ENCODE peak calls at places on chromosome 18, in six cellular contexts. Q is hepatocyte, J is nephron progenitor cell, C is endothelial cell, H is bronchial epithelial cell, W is K562. N is an unnamed sample.

GRCh38 chr18:25594351-25594750 is 242.4 kb upstream of the ZNF521 start:
- DNase-seq in H (no peak), C (no peak), W (no peak), Q (no peak), J (no peak), N (no peak)

GRCh38 chr18:45664824-45665763 is 49.8 kb downstream of the SLC14A2 start:
- DNase-seq in C (peak), J (peak), W (peak), H (peak), Q (peak), N (peak)

GRCh38 chr18:11154983-11155759 is 5.8 kb upstream of the PIEZO2 start:
- DNase-seq in J (no peak), H (no peak), Q (no peak), W (no peak), C (no peak), N (peak)

GRCh38 chr18:5668087-5668715 is 124.4 kb upstream of the EPB41L3 start:
- DNase-seq in H (no peak), C (no peak), J (no peak), W (no peak), Q (no peak), N (no peak)

GRCh38 chr18:76412010-76412817 is 82.8 kb downstream of the ZNF516 start:
- DNase-seq in W (no peak), H (no peak), C (no peak), Q (no peak), J (no peak), N (no peak)

GRCh38 chr18:58118510-58118909 is 74.5 kb downstream of the NEDD4L start:
- DNase-seq in C (no peak), J (no peak), H (no peak), W (no peak), Q (no peak), N (no peak)

GRCh38 chr18:53115876-53116585 is 776.0 kb downstream of the DCC start:
- DNase-seq in J (no peak), H (no peak), C (no peak), Q (no peak), W (no peak), N (no peak)

GRCh38 chr18:11859282-11859797 is 8.1 kb downstream of the CHMP1B start:
- DNase-seq in J (no peak), C (no peak), Q (no peak), H (no peak), W (no peak), N (no peak)

GRCh38 chr18:7857562-7857961 is 290.4 kb downstream of the PTPRM start:
- DNase-seq in J (no peak), C (no peak), Q (no peak), H (no peak), W (no peak), N (no peak)

GRCh38 chr18:61502472-61502871 is 169.2 kb downstream of the CDH20 start:
- DNase-seq in W (peak), J (peak), C (peak), Q (peak), H (peak), N (peak)

GRCh38 chr18:68244786-68245185 is 470.1 kb downstream of the TMX3 start:
- DNase-seq in W (no peak), J (no peak), C (no peak), H (peak), Q (no peak), N (no peak)

GRCh38 chr18:28588884-28589549 is 412.1 kb upstream of the CDH2 start:
- DNase-seq in Q (no peak), W (no peak), H (no peak), C (no peak), J (no peak), N (no peak)

GRCh38 chr18:415627-416612 is 84.6 kb downstream of the COLEC12 start:
- DNase-seq in J (no peak), H (peak), C (no peak), W (no peak), Q (no peak), N (no peak)

GRCh38 chr18:63604791-63605567 is 17.8 kb downstream of the SERPINB13 start:
- DNase-seq in C (no peak), H (peak), J (no peak), W (no peak), Q (no peak), N (no peak)

GRCh38 chr18:80109676-80110078 is 615 bp downstream of the ADNP2 start:
- DNase-seq in H (peak), Q (peak), J (peak), W (no peak), C (peak), N (no peak)

GRCh38 chr18:70461323-70462077 is 172.7 kb downstream of the SOCS6 start:
- DNase-seq in Q (no peak), W (no peak), C (no peak), H (no peak), J (no peak), N (no peak)

GRCh38 chr18:58392336-58393000 is 236.4 kb downstream of the ALPK2 start:
- DNase-seq in J (no peak), W (no peak), H (no peak), C (no peak), Q (peak), N (no peak)

GRCh38 chr18:34122724-34123334 is 101.9 kb downstream of the NOL4 start:
- DNase-seq in H (peak), W (peak), Q (peak), C (peak), J (peak), N (peak)

DNA sequence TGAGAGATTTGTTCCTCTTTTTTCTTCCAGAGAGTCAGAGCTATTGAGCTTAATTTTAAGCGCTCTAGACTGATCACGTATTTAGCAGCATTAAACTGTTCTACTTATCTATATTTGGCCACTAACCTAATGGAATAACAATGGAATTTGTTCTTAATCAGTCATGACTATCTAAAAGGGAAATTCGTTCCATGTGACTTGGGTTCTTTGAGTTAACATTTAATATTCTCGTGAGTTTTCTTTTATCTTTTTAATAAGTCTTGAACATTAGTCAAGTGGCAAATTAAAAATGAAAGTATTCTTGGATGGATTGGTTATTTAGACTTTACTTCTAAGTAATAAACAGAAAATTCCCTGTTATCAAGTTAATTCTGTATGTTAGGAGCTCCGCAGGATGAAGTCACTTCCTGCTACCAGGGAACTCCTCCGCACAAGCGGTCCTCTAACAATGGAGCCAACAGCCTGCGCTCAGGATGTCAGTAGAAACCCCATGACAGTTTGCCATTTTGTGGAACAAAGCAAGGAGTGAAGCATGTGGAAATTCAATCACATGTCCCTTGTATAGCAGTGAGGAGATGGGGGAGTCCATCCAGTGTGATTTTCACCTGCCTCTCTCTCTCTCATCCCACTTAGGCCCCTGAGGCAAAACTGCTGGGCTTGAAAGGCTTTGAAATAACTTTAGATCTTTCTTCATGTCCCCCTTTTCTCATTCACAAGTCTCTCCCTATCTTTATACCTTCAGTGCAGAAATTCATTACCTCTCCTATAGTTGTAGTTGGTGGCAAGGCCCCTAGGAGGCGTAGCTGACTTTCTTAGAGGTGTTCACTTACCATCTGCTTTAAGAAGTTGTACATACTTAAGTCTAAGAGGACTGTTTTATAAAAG is 138.1 kb downstream of the WDR7 start:
- DNase-seq in C (peak), Q (peak), H (peak), W (peak), J (peak), N (no peak)
- TF ChIP-seq CTCF in C (peak), Q (peak), H (peak), W (peak), J (peak), N (peak)

GRCh38 chr18:35127201-35127600 is 86.0 kb downstream of the MAPRE2 start:
- DNase-seq in C (no peak), W (peak), Q (no peak), H (no peak), J (no peak), N (no peak)
- TF ChIP-seq CTCF in C (no peak), W (peak), Q (no peak), H (peak), J (no peak), N (peak)

DNA sequence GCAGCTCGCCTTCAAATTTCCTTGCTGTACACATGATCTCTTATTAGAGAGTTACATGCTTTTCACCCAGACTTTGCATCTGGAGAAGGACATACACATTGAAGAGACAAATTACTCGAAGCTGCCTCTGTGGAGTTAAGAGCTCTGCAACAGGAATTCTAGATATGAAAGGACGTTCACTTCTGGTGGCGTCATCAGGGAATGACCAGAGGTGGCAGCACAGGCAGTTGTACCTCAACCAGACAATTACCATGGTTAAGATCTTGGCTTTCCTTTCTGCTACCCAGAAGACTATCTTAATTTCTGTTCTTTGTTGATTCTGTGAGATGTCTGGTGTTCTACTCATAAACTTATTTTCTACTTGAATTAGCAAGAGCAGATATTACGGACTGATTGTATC is 39.1 kb upstream of the MC4R start:
- DNase-seq in Q (peak), W (no peak), J (no peak), C (peak), H (peak), N (no peak)
- TF ChIP-seq CTCF in Q (no peak), W (no peak), J (peak), C (no peak), H (peak), N (no peak)

GRCh38 chr18:42029100-42029499 is 74.1 kb downstream of the PIK3C3 start:
- DNase-seq in J (no peak), H (no peak), W (no peak), Q (no peak), C (no peak), N (no peak)

GRCh38 chr18:42030586-42031182 is 75.7 kb downstream of the PIK3C3 start:
- DNase-seq in Q (peak), J (peak), W (peak), C (peak), H (peak), N (no peak)

GRCh38 chr18:42025491-42025890 is 70.5 kb downstream of the PIK3C3 start:
- DNase-seq in W (no peak), C (no peak), Q (no peak), J (no peak), H (no peak), N (no peak)

GRCh38 chr18:42025974-42026625 is 71.1 kb downstream of the PIK3C3 start:
- DNase-seq in Q (no peak), J (no peak), C (no peak), W (no peak), H (no peak), N (no peak)

GRCh38 chr18:42028232-42028832 is 73.3 kb downstream of the PIK3C3 start:
- DNase-seq in H (peak), Q (peak), W (peak), J (peak), C (peak), N (no peak)
- TF ChIP-seq CTCF in H (peak), Q (peak), W (peak), J (peak), C (peak), N (peak)

GRCh38 chr18:49784427-49785185 is 28.7 kb downstream of the ACAA2 start:
- DNase-seq in C (no peak), W (no peak), J (no peak), Q (no peak), H (peak), N (peak)
- TF ChIP-seq CTCF in C (no peak), W (no peak), J (no peak), Q (peak), H (peak), N (peak)

GRCh38 chr18:37545461-37545860 is 20.1 kb downstream of the CELF4 start:
- DNase-seq in C (no peak), Q (no peak), J (no peak), W (no peak), H (no peak), N (no peak)

GRCh38 chr18:37544713-37545112 is 20.9 kb downstream of the CELF4 start:
- DNase-seq in W (no peak), H (no peak), C (no peak), Q (no peak), J (no peak), N (no peak)

GRCh38 chr18:37546651-37547050 is 18.9 kb downstream of the CELF4 start:
- DNase-seq in Q (no peak), J (no peak), W (no peak), H (no peak), C (no peak), N (no peak)

GRCh38 chr18:37547196-37547595 is 18.4 kb downstream of the CELF4 start:
- DNase-seq in Q (no peak), H (no peak), W (no peak), C (no peak), J (no peak), N (no peak)

DNA sequence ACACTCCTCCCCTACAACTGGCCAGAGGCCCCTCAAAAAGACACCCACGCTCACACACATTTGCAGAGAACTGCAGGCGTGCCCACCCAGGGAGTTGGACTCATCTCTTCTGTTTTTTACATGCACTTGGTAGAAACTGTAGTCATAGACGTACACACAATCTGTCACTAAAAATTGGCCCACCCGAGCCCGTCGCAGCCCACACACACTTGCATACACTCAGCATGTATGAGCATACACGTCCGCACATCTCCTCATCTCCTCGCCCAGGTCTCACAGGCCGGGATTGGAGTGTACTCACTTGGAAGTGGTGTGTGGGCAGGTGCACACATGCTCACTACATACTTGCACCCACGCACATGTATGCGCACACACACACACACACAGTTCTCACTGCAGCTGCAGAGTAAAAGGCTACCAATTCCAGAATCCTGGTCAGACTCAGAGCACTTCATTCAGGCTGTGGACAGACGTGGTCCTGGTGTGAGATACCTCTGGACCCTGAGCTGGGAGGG is 19.5 kb downstream of the CELF4 start:
- DNase-seq in H (no peak), J (no peak), C (no peak), Q (no peak), W (no peak), N (no peak)
- TF ChIP-seq CTCF in H (no peak), J (no peak), C (no peak), Q (no peak), W (no peak), N (no peak)

DNA sequence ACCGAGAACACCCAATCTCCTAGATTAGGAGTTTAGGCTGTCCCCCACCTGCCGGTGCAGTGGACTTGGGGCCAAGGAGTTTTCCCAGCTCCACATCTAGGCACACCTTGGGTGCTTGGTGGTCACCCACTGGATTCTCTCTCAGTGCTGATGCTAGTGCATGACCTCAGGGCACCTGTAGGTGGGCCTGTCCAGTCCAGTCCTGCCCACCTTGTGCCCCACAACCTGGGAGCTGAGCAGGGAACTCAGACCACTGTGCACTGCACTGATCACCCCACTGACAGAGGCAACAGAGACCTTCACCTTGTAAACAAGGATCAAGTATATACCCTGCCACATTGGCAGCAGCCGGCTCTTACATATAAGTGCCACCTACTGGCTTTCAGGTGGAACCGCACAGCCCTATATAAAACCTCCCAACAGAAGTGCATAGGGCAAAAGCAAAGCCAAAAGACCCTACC is 12.7 kb upstream of the CDH19 start:
- DNase-seq in J (peak), W (no peak), C (no peak), Q (peak), H (peak), N (no peak)
- TF ChIP-seq CTCF in J (peak), W (no peak), C (peak), Q (peak), H (peak), N (no peak)

GRCh38 chr18:50170004-50170403 is 24.9 kb downstream of the MYO5B start:
- DNase-seq in W (no peak), Q (no peak), C (peak), H (no peak), J (no peak), N (no peak)
- TF ChIP-seq CTCF in W (peak), Q (no peak), C (no peak), H (no peak), J (no peak), N (no peak)

GRCh38 chr18:43396266-43396665 is 119.0 kb upstream of the SYT4 start:
- DNase-seq in H (peak), W (no peak), C (peak), J (no peak), Q (peak), N (no peak)
- TF ChIP-seq CTCF in H (peak), W (no peak), C (peak), J (peak), Q (peak), N (no peak)

N was measured in AG09319.